ENCODE peak calls at places on chromosomes 1 and 21, in six cellular contexts. Q, G, E, X, S and U are unnamed samples. For H3K4me1 and H3K9me3, the result is how much of the 10 kb centered on the place peaks cover.

GRCh38 chr21:41611966-41612606 is 104.1 kb upstream of the TMPRSS2 start:
- DNase-seq in Q (no peak), G (peak), E (no peak), X (no peak), S (peak), U (peak)

GRCh38 chr1:209412036-209412435 is 171.5 kb upstream of the CAMK1G start:
- DNase-seq in Q (no peak), G (peak), E (no peak), X (no peak), S (no peak), U (peak)

GRCh38 chr1:235918032-235918431 is 51.3 kb upstream of the LYST start:
- DNase-seq in Q (no peak), G (no peak), E (no peak), X (no peak), S (no peak), U (peak)

GRCh38 chr1:30684881-30685795 is 38.2 kb downstream of the MATN1 start:
- DNase-seq in Q (no peak), G (no peak), E (no peak), X (no peak), S (no peak), U (no peak)

GRCh38 chr1:78475888-78476610 is 14.7 kb upstream of the PTGFR start:
- DNase-seq in Q (no peak), G (no peak), E (no peak), X (no peak), S (no peak), U (peak)

GRCh38 chr1:172699111-172699510 is 40.2 kb downstream of the FASLG start:
- DNase-seq in Q (peak), G (peak), E (peak), X (peak), S (peak), U (peak)

GRCh38 chr1:203168991-203169390 is 6.6 kb downstream of the MYBPH start:
- DNase-seq in Q (no peak), G (no peak), E (no peak), X (no peak), S (no peak), U (no peak)

GRCh38 chr1:42777860-42778259 is 6.9 kb upstream of the TMEM269 start:
- DNase-seq in Q (peak), G (no peak), E (no peak), X (peak), S (peak), U (no peak)

GRCh38 chr1:115976900-115977480 is 677 bp downstream of the SLC22A15 start:
- DNase-seq in Q (no peak), G (no peak), E (no peak), X (no peak), S (no peak), U (no peak)

GRCh38 chr21:45073301-45074047 is 906 bp upstream of the ADARB1 start:
- DNase-seq in Q (peak), G (no peak), E (no peak), X (peak), S (no peak), U (no peak)

GRCh38 chr1:167650266-167651160 is 20.5 kb downstream of the RCSD1 start:
- DNase-seq in Q (no peak), G (no peak), E (no peak), X (no peak), S (peak), U (no peak)

GRCh38 chr1:83827731-83828130 is 171.2 kb downstream of the TTLL7 start:
- DNase-seq in Q (no peak), G (no peak), E (no peak), X (no peak), S (no peak), U (no peak)

GRCh38 chr21:45253633-45254556 is 33.8 kb downstream of the POFUT2 start:
- DNase-seq in Q (no peak), G (no peak), E (no peak), X (no peak), S (no peak), U (no peak)

GRCh38 chr1:174200746-174201145 is 41.4 kb downstream of the RABGAP1L start:
- DNase-seq in Q (no peak), G (no peak), E (no peak), X (no peak), S (peak), U (no peak)

GRCh38 chr1:87683557-87683956 is 354.9 kb downstream of the LMO4 start:
- DNase-seq in Q (peak), G (no peak), E (no peak), X (no peak), S (no peak), U (no peak)

GRCh38 chr1:89671775-89672488 is 39.0 kb downstream of the LRRC8C start:
- DNase-seq in Q (peak), G (peak), E (no peak), X (peak), S (no peak), U (peak)

GRCh38 chr1:94974824-94975223 is 47.9 kb upstream of the CNN3 start:
- DNase-seq in Q (no peak), G (peak), E (no peak), X (peak), S (no peak), U (peak)

GRCh38 chr1:50873458-50874187 is 86.4 kb downstream of the FAF1 start:
- DNase-seq in Q (peak), G (peak), E (peak), X (peak), S (peak), U (peak)

GRCh38 chr1:16077430-16078245 is 4.2 kb upstream of the FAM131C start:
- DNase-seq in Q (no peak), G (peak), E (no peak), X (no peak), S (no peak), U (no peak)

GRCh38 chr1:110336300-110337039 is 2.7 kb upstream of the RBM15 start:
- DNase-seq in Q (no peak), G (no peak), E (no peak), X (no peak), S (no peak), U (no peak)

GRCh38 chr1:172338295-172338735 is 82.2 kb upstream of the C1orf105 start:
- DNase-seq in Q (no peak), G (no peak), E (peak), X (no peak), S (no peak), U (no peak)

GRCh38 chr1:233211595-233211994 is 83.9 kb downstream of the PCNX2 start:
- DNase-seq in Q (no peak), G (peak), E (no peak), X (no peak), S (no peak), U (no peak)

GRCh38 chr1:162019006-162019405 is 4.7 kb downstream of the OLFML2B start:
- DNase-seq in Q (peak), G (peak), E (no peak), X (no peak), S (no peak), U (peak)

GRCh38 chr21:33802458-33802857 is 113.1 kb downstream of the ATP5PO start:
- DNase-seq in Q (no peak), G (no peak), E (no peak), X (no peak), S (no peak), U (no peak)

GRCh38 chr1:224733021-224733911 is 117.1 kb downstream of the CNIH3 start:
- DNase-seq in Q (no peak), G (peak), E (peak), X (peak), S (no peak), U (peak)

GRCh38 chr1:223747838-223748335 is 35.5 kb downstream of the CAPN2 start:
- DNase-seq in Q (peak), G (peak), E (no peak), X (no peak), S (no peak), U (no peak)

GRCh38 chr21:34598931-34599400 is 15.9 kb downstream of the RCAN1 start:
- DNase-seq in Q (no peak), G (peak), E (no peak), X (peak), S (no peak), U (peak)

GRCh38 chr1:16138772-16139221 is 17.1 kb downstream of the EPHA2 start:
- DNase-seq in Q (peak), G (peak), E (no peak), X (peak), S (no peak), U (no peak)

GRCh38 chr21:44509539-44509938 is 30.5 kb downstream of the KRTAP10-1 start:
- DNase-seq in Q (no peak), G (no peak), E (no peak), X (no peak), S (peak), U (peak)

GRCh38 chr21:14683021-14683420 is 136.9 kb upstream of the SAMSN1 start:
- DNase-seq in Q (peak), G (no peak), E (no peak), X (no peak), S (no peak), U (no peak)

GRCh38 chr1:74468982-74469603 is 43.3 kb downstream of the LRRC53 start:
- DNase-seq in Q (peak), G (peak), E (no peak), X (peak), S (peak), U (peak)

GRCh38 chr1:33902486-33903209 is 38.8 kb downstream of the HMGB4 start:
- DNase-seq in Q (no peak), G (peak), E (peak), X (no peak), S (peak), U (no peak)

GRCh38 chr1:167938083-167938482 is 1.2 kb upstream of the MPC2 start:
- DNase-seq in Q (peak), G (no peak), E (no peak), X (no peak), S (no peak), U (no peak)

GRCh38 chr1:160277987-160278386 is 6.9 kb downstream of the PEX19 start:
- DNase-seq in Q (no peak), G (no peak), E (no peak), X (no peak), S (no peak), U (no peak)

GRCh38 chr1:203538726-203539125 is 44.8 kb downstream of the OPTC start:
- DNase-seq in Q (no peak), G (no peak), E (no peak), X (no peak), S (no peak), U (no peak)

GRCh38 chr1:100860397-100860991 is 34.1 kb downstream of the EXTL2 start:
- DNase-seq in Q (peak), G (peak), E (no peak), X (no peak), S (no peak), U (peak)

GRCh38 chr1:162502928-162503327 is 5.3 kb downstream of the UHMK1 start:
- DNase-seq in Q (no peak), G (peak), E (no peak), X (no peak), S (no peak), U (no peak)

GRCh38 chr1:18858070-18858688 is 1.3 kb downstream of the TAS1R2 start:
- DNase-seq in Q (no peak), G (no peak), E (no peak), X (no peak), S (no peak), U (no peak)

GRCh38 chr1:18852501-18852900 is 7.0 kb downstream of the TAS1R2 start:
- DNase-seq in Q (no peak), G (no peak), E (no peak), X (no peak), S (no peak), U (no peak)

GRCh38 chr1:18856435-18856834 is 3.0 kb downstream of the TAS1R2 start:
- DNase-seq in Q (no peak), G (no peak), E (no peak), X (no peak), S (no peak), U (no peak)

GRCh38 chr1:18854331-18855025 is 5.0 kb downstream of the TAS1R2 start:
- DNase-seq in Q (no peak), G (no peak), E (no peak), X (no peak), S (no peak), U (no peak)

DNA sequence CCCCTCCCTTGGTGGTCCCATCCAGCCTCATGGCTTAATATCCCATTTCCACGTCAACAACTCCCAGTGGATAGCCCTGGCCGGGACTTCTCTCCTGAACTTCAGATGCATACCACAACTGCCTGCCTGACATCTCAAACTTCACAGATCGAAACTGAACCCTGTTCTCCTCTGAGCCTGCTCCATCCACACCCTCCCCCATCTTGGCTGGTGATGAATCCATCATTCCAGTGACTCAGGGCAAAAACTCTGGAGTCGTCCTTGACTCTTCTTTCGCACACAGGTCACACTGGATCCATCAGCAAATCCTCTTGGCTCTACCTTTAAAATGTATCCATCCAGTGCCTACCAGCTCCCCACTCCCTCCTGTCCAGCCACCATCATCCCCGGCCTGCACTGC is 3.9 kb downstream of the TAS1R2 start:
- DNase-seq in Q (no peak), G (no peak), E (no peak), X (no peak), S (no peak), U (no peak)
- H3K4me2 ChIP-seq in Q (no peak), G (no peak), E (no peak), X (no peak), S (no peak), U (no peak)

GRCh38 chr1:10520952-10521351 is 46.2 kb downstream of the PEX14 start:
- DNase-seq in Q (no peak), G (no peak), E (no peak), X (no peak), S (no peak), U (no peak)

GRCh38 chr1:10519016-10519417 is 44.3 kb downstream of the PEX14 start:
- DNase-seq in Q (no peak), G (no peak), E (no peak), X (no peak), S (no peak), U (no peak)

GRCh38 chr1:10522324-10522860 is 47.6 kb downstream of the PEX14 start:
- DNase-seq in Q (no peak), G (no peak), E (no peak), X (no peak), S (no peak), U (no peak)

GRCh38 chr1:10521537-10522157 is 46.9 kb downstream of the PEX14 start:
- DNase-seq in Q (no peak), G (no peak), E (no peak), X (no peak), S (no peak), U (no peak)

DNA sequence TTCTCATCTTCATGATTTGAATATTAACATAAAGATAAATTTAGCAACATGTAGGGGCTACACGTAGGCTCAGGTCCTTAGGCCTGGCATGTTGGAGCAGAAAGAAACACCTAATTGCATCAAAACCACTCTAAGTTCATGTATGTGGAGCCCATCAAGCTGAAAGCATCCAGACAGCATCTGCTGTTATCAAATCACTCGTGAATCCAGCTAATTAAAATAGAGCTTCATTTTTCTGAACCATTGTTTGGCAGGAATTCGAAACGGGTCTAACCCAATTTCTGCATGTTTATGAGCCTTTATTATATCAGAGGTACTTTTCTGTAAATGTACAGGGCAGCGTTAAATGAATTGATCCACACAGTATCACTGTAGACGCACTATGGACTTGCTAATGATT is 45.7 kb downstream of the PEX14 start:
- DNase-seq in Q (no peak), G (no peak), E (no peak), X (no peak), S (no peak), U (no peak)
- H3K4me1 ChIP-seq in Q (under half), G (under half), E (under half), X (under half), S (under half), U (under half)

DNA sequence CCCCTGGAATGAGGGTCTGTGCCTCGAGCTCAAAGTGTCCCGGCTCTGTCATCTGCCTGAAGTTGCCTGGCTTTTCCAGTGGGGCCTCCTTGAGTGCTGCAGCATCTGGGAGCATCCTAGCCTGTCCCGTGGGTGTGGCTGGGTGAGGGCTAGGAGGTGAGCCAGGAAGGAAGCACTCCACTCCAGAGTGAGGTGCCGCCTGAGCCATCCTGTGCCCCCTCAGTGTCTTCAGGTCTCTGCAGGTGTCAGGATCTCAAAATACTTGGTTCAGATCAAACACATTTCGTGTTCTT is 11.5 kb downstream of the IBA57 start:
- DNase-seq in Q (no peak), G (no peak), E (no peak), X (no peak), S (no peak), U (no peak)
- H3K9me3 ChIP-seq in Q (under half), G (under half), E (under half), X (under half), S (under half), U (under half)

DNA sequence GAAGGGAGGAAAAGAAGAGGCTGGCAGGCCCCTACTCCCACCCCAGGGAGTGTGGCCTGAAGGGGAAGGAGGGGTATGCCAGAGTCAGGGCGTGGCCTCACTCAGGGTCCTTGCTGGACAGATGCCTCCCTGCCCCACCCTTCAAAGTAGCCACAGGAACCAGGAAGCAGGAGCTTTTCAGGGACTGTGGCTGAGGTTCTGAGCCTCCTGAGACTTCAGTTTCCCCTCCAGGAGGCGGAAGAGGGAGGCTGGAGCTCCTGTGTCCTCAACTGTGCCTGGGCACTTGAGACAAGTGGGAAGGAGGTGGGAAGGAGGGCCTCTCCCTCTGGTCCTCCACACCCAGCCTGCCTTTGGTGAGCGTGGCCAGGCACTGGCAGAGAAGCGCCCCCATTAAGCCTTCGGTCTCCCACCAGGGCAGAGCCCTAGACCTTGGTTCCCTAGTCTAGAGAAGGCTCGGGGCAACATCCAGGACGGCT is 5.3 kb downstream of the CELSR2 start:
- DNase-seq in Q (no peak), G (no peak), E (no peak), X (no peak), S (no peak), U (no peak)
- H3K4me2 ChIP-seq in Q (no peak), G (no peak), E (no peak), X (no peak), S (no peak), U (peak)

GRCh38 chr21:25863031-25863430 is 128.3 kb downstream of the GABPA start:
- DNase-seq in Q (no peak), G (no peak), E (no peak), X (no peak), S (no peak), U (no peak)
- H3K4me1 ChIP-seq in Q (under half), G (under half), E (under half), X (under half), S (under half), U (under half)

GRCh38 chr1:227583354-227583753 is 20.0 kb downstream of the ZNF678 start:
- DNase-seq in Q (no peak), G (no peak), E (no peak), X (no peak), S (no peak), U (no peak)

GRCh38 chr1:227572752-227573151 is 9.4 kb downstream of the ZNF678 start:
- DNase-seq in Q (no peak), G (no peak), E (no peak), X (no peak), S (no peak), U (no peak)

GRCh38 chr1:227574926-227575325 is 11.6 kb downstream of the ZNF678 start:
- DNase-seq in Q (no peak), G (no peak), E (no peak), X (no peak), S (no peak), U (no peak)

GRCh38 chr1:227576152-227576551 is 12.8 kb downstream of the ZNF678 start:
- DNase-seq in Q (no peak), G (peak), E (no peak), X (no peak), S (no peak), U (no peak)

DNA sequence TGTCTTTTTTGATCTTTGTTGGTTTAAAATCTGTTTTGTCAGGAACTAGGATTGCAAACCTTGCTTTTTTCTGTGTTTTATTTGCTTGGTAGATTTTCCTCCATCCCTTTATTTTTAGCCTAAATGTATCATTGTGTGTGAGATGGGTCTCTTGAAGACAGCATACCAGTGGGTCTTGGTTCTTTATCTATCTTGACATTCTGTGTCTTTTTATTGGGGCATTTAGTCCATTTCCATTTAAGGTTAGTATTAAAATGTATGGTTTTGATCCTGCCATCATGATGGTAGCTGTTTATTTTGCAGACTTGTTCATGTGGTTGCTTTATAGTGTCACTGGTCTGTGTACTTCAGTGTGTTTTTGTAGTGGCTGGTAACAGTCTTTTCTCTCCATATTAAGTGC is 14.1 kb downstream of the ZNF678 start:
- DNase-seq in Q (no peak), G (no peak), E (no peak), X (no peak), S (no peak), U (no peak)
- H3K9me3 ChIP-seq in Q (under half), G (under half), E (under half), X (half or more), S (under half), U (under half)

GRCh38 chr1:107548276-107548675 is 407.4 kb downstream of the NTNG1 start:
- DNase-seq in Q (no peak), G (peak), E (no peak), X (no peak), S (no peak), U (no peak)
- H3K4me2 ChIP-seq in Q (no peak), G (no peak), E (no peak), X (no peak), S (no peak), U (no peak)